ENCODE peak calls at places on chromosomes 5 and 9, in six cellular contexts. C is fibroblast of lung, K is PC-3, F is H1, A is PC-9, Z is mammary epithelial cell. V is an unnamed sample.

GRCh38 chr5:173035904-173036707 is 20.0 kb upstream of the CREBRF start:
- DNase-seq in C (no peak), K (no peak), F (no peak), A (no peak), Z (no peak), V (no peak)

GRCh38 chr9:109319631-109320233 is 1.1 kb downstream of the EPB41L4B start:
- DNase-seq in C (no peak), K (no peak), F (peak; percentile 64), A (peak; percentile 25), Z (no peak), V (peak; percentile 38)

GRCh38 chr5:2187156-2187555 is 304.4 kb upstream of the IRX4 start:
- DNase-seq in C (no peak), K (no peak), F (peak; percentile 19), A (no peak), Z (no peak), V (no peak)

GRCh38 chr5:142845954-142846398 is 75.8 kb downstream of the ARHGAP26 start:
- DNase-seq in C (no peak), K (peak; percentile 74), F (no peak), A (peak; percentile 65), Z (no peak), V (no peak)

GRCh38 chr5:53024535-53024934 is 35.4 kb downstream of the ITGA2 start:
- DNase-seq in C (no peak), K (no peak), F (no peak), A (no peak), Z (no peak), V (no peak)

GRCh38 chr9:93262537-93263310 is 78.8 kb downstream of the WNK2 start:
- DNase-seq in C (no peak), K (no peak), F (no peak), A (no peak), Z (no peak), V (no peak)

GRCh38 chr5:146888341-146888978 is 9.9 kb upstream of the PPP2R2B start:
- DNase-seq in C (no peak), K (no peak), F (no peak), A (no peak), Z (no peak), V (no peak)

GRCh38 chr5:39093351-39093749 is 19.2 kb upstream of the RICTOR start:
- DNase-seq in C (peak; percentile 51), K (peak; percentile 73), F (no peak), A (no peak), Z (peak; percentile 71), V (peak; percentile 72)

GRCh38 chr5:157464518-157465171 is 4.6 kb downstream of the NIPAL4 start:
- DNase-seq in C (peak; percentile 90), K (peak; percentile 97), F (no peak), A (peak; percentile 59), Z (peak; percentile 96), V (peak; percentile 96)

GRCh38 chr5:43967165-43967564 is 364.2 kb downstream of the NNT start:
- DNase-seq in C (no peak), K (no peak), F (no peak), A (no peak), Z (no peak), V (no peak)

GRCh38 chr9:79694676-79695400 is 123.1 kb downstream of the TLE4 start:
- DNase-seq in C (peak; percentile 94), K (no peak), F (no peak), A (no peak), Z (no peak), V (peak; percentile 78)

GRCh38 chr5:154757647-154758406 is 2.6 kb downstream of the LARP1 start:
- DNase-seq in C (peak; percentile 57), K (peak; percentile 73), F (no peak), A (no peak), Z (peak; percentile 89), V (peak; percentile 70)

GRCh38 chr5:135813758-135814157 is 20.7 kb upstream of the SLC25A48 start:
- DNase-seq in C (no peak), K (no peak), F (no peak), A (no peak), Z (no peak), V (no peak)

GRCh38 chr9:68763104-68763503 is 58.1 kb downstream of the PIP5K1B start:
- DNase-seq in C (no peak), K (no peak), F (no peak), A (no peak), Z (no peak), V (no peak)

GRCh38 chr5:5141625-5142527 is 1.7 kb downstream of the ADAMTS16 start:
- DNase-seq in C (peak; percentile 47), K (peak; percentile 75), F (no peak), A (peak; percentile 65), Z (peak; percentile 29), V (peak; percentile 76)

GRCh38 chr9:34377402-34377741 is 674 bp upstream of the MYORG start:
- DNase-seq in C (no peak), K (no peak), F (no peak), A (no peak), Z (no peak), V (peak; percentile 61)

GRCh38 chr9:126371007-126371870 is 44.6 kb downstream of the MVB12B start:
- DNase-seq in C (no peak), K (no peak), F (no peak), A (no peak), Z (no peak), V (no peak)

GRCh38 chr5:14439087-14439841 is 142.3 kb upstream of the OTULINL start:
- DNase-seq in C (no peak), K (no peak), F (no peak), A (no peak), Z (no peak), V (peak; percentile 45)

GRCh38 chr5:132756542-132756941 is 9.3 kb downstream of the CCNI2 start:
- DNase-seq in C (no peak), K (no peak), F (peak; percentile 32), A (no peak), Z (no peak), V (no peak)

GRCh38 chr9:115116620-115117284 is 1.2 kb downstream of the TNC start:
- DNase-seq in C (no peak), K (peak; percentile 55), F (no peak), A (no peak), Z (peak; percentile 71), V (no peak)

DNA sequence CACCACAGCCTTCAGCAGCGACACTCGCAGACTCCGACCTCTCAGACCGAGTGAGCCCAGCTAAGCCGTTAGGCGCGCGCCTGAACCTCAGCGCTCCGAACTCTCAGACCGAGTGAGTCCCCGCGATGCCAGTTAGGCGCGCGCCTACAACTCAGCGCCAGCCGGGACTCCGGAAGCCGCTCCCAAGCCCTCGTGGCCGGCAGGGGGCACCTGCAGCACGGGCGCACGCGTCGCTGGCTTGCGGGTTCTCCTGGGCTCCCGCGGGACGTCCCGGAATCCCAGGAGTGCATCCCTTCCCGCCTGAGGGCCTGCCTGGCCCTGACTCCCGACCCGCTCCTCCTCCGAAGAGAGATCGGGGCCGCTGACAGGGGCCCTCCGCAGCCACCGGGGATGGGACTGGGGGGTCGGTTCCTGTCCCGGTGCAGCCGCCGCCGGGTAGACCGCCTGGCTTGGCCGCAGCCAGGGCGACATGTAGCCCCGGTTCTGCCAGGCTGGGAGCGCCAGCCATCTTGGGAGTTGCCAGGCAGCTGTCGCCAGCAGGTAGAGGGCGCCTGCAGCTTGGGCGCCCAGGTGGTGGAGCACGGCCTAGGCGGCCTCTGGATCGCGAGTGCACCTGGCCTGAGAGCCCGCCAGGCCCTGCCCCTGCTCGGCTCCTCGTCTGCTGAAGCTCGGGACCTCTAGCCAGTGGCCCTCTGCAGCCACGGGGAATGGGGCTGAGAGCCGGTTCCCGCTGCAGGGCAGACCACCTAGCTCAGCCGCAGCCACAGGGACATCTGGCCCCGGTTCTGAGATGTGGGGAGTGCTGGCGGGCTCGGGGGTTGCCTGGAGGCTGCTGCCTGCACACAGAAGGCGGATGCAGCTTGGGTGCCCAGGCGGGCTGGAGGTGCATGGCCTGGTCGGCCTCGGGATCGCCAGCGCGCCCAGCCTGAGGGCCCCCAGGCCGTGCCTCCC is at the start of gene ANKRD18A:
- DNase-seq in C (peak; percentile 71), K (peak; percentile 92), F (peak; percentile 94), A (peak; percentile 90), Z (peak; percentile 95), V (peak; percentile 80)
- TF ChIP-seq EZH2 in C (peak; percentile 50), K (no peak), F (no peak), A (no peak), Z (no peak), V (no peak)

DNA sequence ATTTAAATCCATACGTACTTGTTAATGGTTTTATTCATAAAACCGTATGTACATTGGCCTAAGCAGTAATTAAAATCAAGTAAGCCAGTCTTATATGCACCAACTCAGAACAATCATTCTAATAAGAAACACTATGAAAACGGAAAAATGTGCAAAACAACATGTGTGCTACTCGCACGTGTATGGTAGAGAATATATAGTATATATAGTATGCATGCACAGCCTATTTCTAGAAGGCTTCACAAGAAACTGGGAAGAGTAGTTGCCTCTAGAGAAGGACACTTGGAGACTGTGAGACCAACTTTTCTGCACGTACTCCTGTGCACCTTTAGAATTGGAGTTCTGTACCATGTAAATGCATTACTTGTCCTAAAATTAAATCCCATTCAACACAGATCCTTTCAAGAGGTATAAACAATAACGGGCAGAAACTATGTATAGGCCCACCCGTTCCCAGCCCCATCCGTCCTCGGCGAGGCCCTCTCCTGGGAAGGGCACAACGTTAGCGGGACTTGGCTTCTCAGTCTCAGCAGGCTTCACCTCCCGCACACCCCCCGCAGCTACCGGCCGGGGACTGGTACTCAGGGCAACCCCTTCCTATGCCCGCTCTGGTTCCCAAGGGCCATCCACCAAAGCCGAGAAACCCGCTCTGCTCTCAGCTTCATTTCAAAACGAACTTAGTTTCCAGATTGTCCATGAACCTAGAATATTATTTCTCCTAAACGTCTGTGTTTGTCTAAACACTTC is 2.0 kb downstream of the CDC14B start:
- DNase-seq in C (no peak), K (no peak), F (no peak), A (no peak), Z (no peak), V (no peak)
- H3K4me3 ChIP-seq in C (peak overlapping the region; percentile 80), K (peak overlapping the region; percentile 74), F (peak overlapping the region; percentile 81), A (peak overlapping the region; percentile 88), Z (no peak overlapping the region), V (peak overlapping the region; percentile 85)

GRCh38 chr9:132408521-132408920 is 1.5 kb upstream of the CFAP77 start:
- DNase-seq in C (no peak), K (no peak), F (no peak), A (no peak), Z (no peak), V (no peak)

GRCh38 chr9:132412089-132412488 is 2.1 kb downstream of the CFAP77 start:
- DNase-seq in C (peak; percentile 3), K (peak; percentile 31), F (peak; percentile 69), A (no peak), Z (peak; percentile 9), V (peak; percentile 51)

GRCh38 chr9:132411091-132411508 is 1.1 kb downstream of the CFAP77 start:
- DNase-seq in C (peak; percentile 14), K (peak; percentile 73), F (peak; percentile 90), A (peak; percentile 75), Z (peak; percentile 52), V (peak; percentile 49)

GRCh38 chr9:132409828-132410528 is at the start of gene CFAP77:
- DNase-seq in C (peak; percentile 48), K (peak; percentile 46), F (peak; percentile 79), A (peak; percentile 45), Z (peak; percentile 64), V (peak; percentile 79)

DNA sequence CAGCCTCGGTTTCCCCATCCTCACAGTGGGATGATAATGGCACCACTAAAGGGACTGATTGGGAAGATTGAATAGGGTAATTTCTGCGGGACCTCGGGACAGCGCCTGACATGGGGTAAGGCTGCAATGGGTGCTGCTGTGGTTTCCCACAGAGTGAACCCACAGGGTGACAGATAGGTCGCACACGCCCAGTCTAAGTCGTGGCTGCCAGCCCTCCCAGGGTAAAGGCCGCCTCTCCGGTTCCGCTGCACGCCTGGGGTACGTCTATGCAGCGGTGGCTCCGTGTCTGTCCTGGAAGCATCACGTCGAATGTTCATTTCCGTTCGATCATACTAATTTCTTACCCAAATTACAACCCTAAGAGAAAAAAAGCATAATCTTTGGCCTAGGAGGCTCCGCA is 631 bp downstream of the CFAP77 start:
- DNase-seq in C (no peak), K (no peak), F (no peak), A (no peak), Z (no peak), V (no peak)
- TF ChIP-seq EZH2 in C (no peak), K (no peak), F (no peak), A (no peak), Z (no peak), V (no peak)

GRCh38 chr9:131310833-131311554 is 21.5 kb downstream of the PLPP7 start:
- DNase-seq in C (no peak), K (peak; percentile 1), F (no peak), A (no peak), Z (no peak), V (peak; percentile 21)
- H3K4me3 ChIP-seq in C (no peak overlapping the region), K (peak overlapping the region; percentile 31), F (no peak overlapping the region), A (no peak overlapping the region), Z (no peak overlapping the region), V (no peak overlapping the region)